ENCODE peak calls at places on chromosomes 16 and 17, in four cellular contexts. Y, J, V and N are unnamed samples.
A peak's percentile ranks its signal among the peaks of the same experiment; 100 is the strongest.

GRCh38 chr17:14942511-14943185 is 322.5 kb downstream of the PMP22 start:
- DNase-seq in Y (no peak), J (no peak), V (no peak), N (no peak)

GRCh38 chr17:688100-688989 is 26.3 kb downstream of the VPS53 start:
- DNase-seq in Y (peak; percentile 46), J (no peak), V (no peak), N (no peak)

GRCh38 chr16:89378947-89379771 is 111.2 kb downstream of the ANKRD11 start:
- DNase-seq in Y (no peak), J (no peak), V (no peak), N (no peak)

GRCh38 chr16:29663020-29663828 is at the start of gene SPN:
- DNase-seq in Y (peak; percentile 18), J (peak; percentile 82), V (no peak), N (no peak)

GRCh38 chr16:53495325-53495724 is 7.7 kb downstream of the AKTIP start:
- DNase-seq in Y (no peak), J (no peak), V (no peak), N (no peak)

GRCh38 chr16:11138026-11138768 is 117.8 kb downstream of the SOCS1 start:
- DNase-seq in Y (no peak), J (no peak), V (no peak), N (no peak)

GRCh38 chr17:79006794-79007503 is 2.6 kb downstream of the CANT1 start:
- DNase-seq in Y (no peak), J (no peak), V (no peak), N (no peak)

GRCh38 chr16:26348095-26348494 is 656.3 kb downstream of the HS3ST4 start:
- DNase-seq in Y (no peak), J (no peak), V (no peak), N (no peak)

GRCh38 chr17:42617956-42618431 is 8.5 kb downstream of the TUBG1 start:
- DNase-seq in Y (peak; percentile 23), J (peak; percentile 30), V (no peak), N (no peak)

GRCh38 chr17:2064980-2065785 is 10.3 kb downstream of the HIC1 start:
- DNase-seq in Y (peak; percentile 54), J (peak; percentile 75), V (no peak), N (no peak)

GRCh38 chr16:50338371-50339231 is 30.2 kb downstream of the BRD7 start:
- DNase-seq in Y (no peak), J (no peak), V (no peak), N (no peak)

GRCh38 chr17:82380860-82381702 is 9.5 kb downstream of the UTS2R start:
- DNase-seq in Y (no peak), J (no peak), V (no peak), N (no peak)

GRCh38 chr16:2977440-2977839 is 2.8 kb downstream of the PKMYT1 start:
- DNase-seq in Y (no peak), J (no peak), V (no peak), N (no peak)

GRCh38 chr16:57354311-57354710 is 4.3 kb upstream of the CCL22 start:
- DNase-seq in Y (no peak), J (no peak), V (no peak), N (no peak)